ENCODE peak calls at places on chromosome 7, in ten cellular contexts. U is HEK293T; N is RWPE1; F is mucosa of gallbladder; S is endothelial cell; X is NCI-H1105; K is Daoy; M is thyroid gland; G is CD4-positive, alpha-beta T cell; D is NCI-H774. H is an unnamed sample.

GRCh38 chr7:51700593-51701215 is 384.1 kb upstream of the COBL start:
- DNase-seq in F (no peak), G (no peak), N (no peak), U (no peak), X (no peak), D (no peak), K (no peak), S (no peak), M (no peak), H (no peak)

GRCh38 chr7:77575187-77575586 is 38.1 kb downstream of the PTPN12 start:
- DNase-seq in M (peak; percentile 23), D (no peak), G (no peak), N (no peak), K (no peak), U (no peak), X (no peak), F (no peak), S (no peak), H (no peak)

GRCh38 chr7:16644987-16645592 is 464 bp downstream of the ANKMY2 start:
- DNase-seq in M (no peak), X (no peak), U (peak; percentile 42), S (peak; percentile 57), N (no peak), D (peak; percentile 47), K (no peak), F (no peak), G (peak; percentile 8), H (no peak)

GRCh38 chr7:129160161-129160911 is 15.8 kb downstream of the TSPAN33 start:
- DNase-seq in U (no peak), X (peak; percentile 55), F (no peak), G (no peak), N (no peak), S (no peak), M (peak; percentile 42), K (no peak), D (no peak), H (no peak)

GRCh38 chr7:85172530-85172941 is 14.3 kb downstream of the SEMA3D start:
- DNase-seq in S (no peak), N (no peak), D (no peak), U (no peak), G (no peak), X (no peak), F (no peak), M (peak; percentile 71), K (peak; percentile 50), H (peak; percentile 85)

GRCh38 chr7:12569673-12570072 is 847 bp upstream of the SCIN start:
- DNase-seq in M (no peak), S (no peak), D (no peak), X (peak; percentile 16), N (peak; percentile 3), K (no peak), U (no peak), G (no peak), F (no peak), H (no peak)

GRCh38 chr7:40870108-40870507 is 735.3 kb downstream of the SUGCT start:
- DNase-seq in F (no peak), U (no peak), X (no peak), N (no peak), M (no peak), K (no peak), D (no peak), S (no peak), G (no peak), H (no peak)

GRCh38 chr7:140674899-140675701 is 2.4 kb downstream of the ADCK2 start:
- DNase-seq in X (no peak), K (peak; percentile 51), N (no peak), S (peak; percentile 44), D (no peak), F (no peak), G (no peak), M (peak; percentile 44), U (peak; percentile 65), H (peak; percentile 53)

GRCh38 chr7:95772771-95773581 is 622 bp downstream of the DYNC1I1 start:
- DNase-seq in N (no peak), F (no peak), S (peak; percentile 6), X (peak; percentile 31), D (peak; percentile 14), K (peak; percentile 32), G (no peak), U (no peak), M (peak; percentile 10), H (no peak)

H was measured in H4.